ENCODE peak calls at places on chromosomes 4 and X, in eight cellular contexts. N, B, G, C, E, W, P and U are unnamed samples. For H3K9me2 and H3K4me1, the result is how much of the 10 kb centered on the place peaks cover.

GRCh38 chr4:17758459-17758858 is 23.0 kb downstream of the FAM184B start:
- DNase-seq in G (no peak), W (no peak), P (no peak), E (no peak), N (no peak), B (no peak), C (no peak), U (no peak)

GRCh38 chr4:77566148-77566547 is 39.5 kb upstream of the CXCL13 start:
- DNase-seq in N (no peak), P (no peak), E (no peak), B (no peak), W (no peak), C (no peak), G (peak), U (no peak)

GRCh38 chr4:185874516-185875230 is 62.7 kb upstream of the SORBS2 start:
- DNase-seq in B (no peak), W (no peak), P (no peak), E (no peak), C (no peak), G (peak), N (peak), U (no peak)

GRCh38 chr4:120838784-120839183 is 83.7 kb downstream of the PRDM5 start:
- DNase-seq in G (no peak), E (no peak), B (no peak), P (no peak), W (no peak), C (no peak), N (no peak), U (no peak)

GRCh38 chr4:95000076-95000648 is 242.4 kb downstream of the BMPR1B start:
- DNase-seq in C (no peak), N (no peak), W (no peak), P (no peak), E (no peak), G (no peak), B (no peak), U (no peak)

GRCh38 chrX:54447461-54447860 is 7.3 kb downstream of the TSR2 start:
- DNase-seq in C (no peak), E (peak), B (no peak), G (peak), W (peak), N (peak), P (no peak), U (no peak)

GRCh38 chr4:71009091-71009490 is 15.6 kb downstream of the DCK start:
- DNase-seq in N (peak), C (no peak), E (no peak), G (no peak), P (no peak), W (no peak), B (peak), U (no peak)

GRCh38 chr4:132227349-132228165 is 921.5 kb upstream of the PCDH10 start:
- DNase-seq in P (no peak), W (peak), G (peak), N (peak), B (peak), C (peak), E (peak), U (no peak)

GRCh38 chrX:136616987-136617685 is 30.8 kb upstream of the CD40LG start:
- DNase-seq in P (no peak), B (no peak), W (no peak), C (no peak), N (no peak), E (no peak), G (no peak), U (no peak)

GRCh38 chrX:49956313-49956712 is 33.9 kb downstream of the CLCN5 start:
- DNase-seq in B (no peak), C (no peak), E (no peak), G (no peak), N (no peak), W (peak), P (no peak), U (no peak)

GRCh38 chrX:8743126-8743732 is 11.3 kb upstream of the ANOS1 start:
- DNase-seq in E (peak), P (peak), W (peak), C (no peak), N (peak), B (peak), G (peak), U (peak)

DNA sequence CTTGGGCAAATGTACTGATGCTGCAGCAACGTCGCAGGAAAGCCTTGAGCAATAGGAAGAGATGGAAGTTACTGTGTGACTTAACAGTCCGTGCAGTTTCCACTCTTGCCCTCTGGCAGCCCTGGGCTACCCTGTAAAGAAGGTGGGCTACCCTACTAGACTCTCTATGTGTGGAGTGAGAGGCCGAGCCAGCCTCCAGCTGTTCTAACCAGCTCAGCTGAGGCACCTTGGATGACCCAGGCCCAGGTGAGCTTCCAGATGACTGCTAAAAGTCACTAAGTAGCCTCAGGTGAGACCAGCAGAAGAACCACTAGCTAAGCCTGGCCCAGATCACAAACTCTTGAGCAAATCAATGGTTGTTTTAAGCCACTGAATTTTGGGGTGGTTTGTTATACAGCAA is 34.9 kb upstream of the PPP2R2C start:
- DNase-seq in E (no peak), C (no peak), W (no peak), B (no peak), P (no peak), N (no peak), G (no peak), U (no peak)
- H3K9me2 ChIP-seq in E (under half), C (under half), W (under half), B (under half), P (under half), N (under half), G (under half), U (under half)

GRCh38 chrX:15413101-15413500 is 28.9 kb upstream of the VEGFD start:
- DNase-seq in W (no peak), E (no peak), C (no peak), B (no peak), P (no peak), N (no peak), G (no peak), U (no peak)

GRCh38 chrX:15404712-15405111 is 20.5 kb upstream of the VEGFD start:
- DNase-seq in E (peak), C (no peak), B (peak), W (no peak), G (no peak), N (peak), P (no peak), U (no peak)

GRCh38 chrX:15405846-15406245 is 21.6 kb upstream of the VEGFD start:
- DNase-seq in W (no peak), P (no peak), G (no peak), C (no peak), B (no peak), E (peak), N (peak), U (no peak)

GRCh38 chrX:15416133-15416993 is 32.1 kb upstream of the VEGFD start:
- DNase-seq in W (peak), B (no peak), C (no peak), P (no peak), N (peak), E (no peak), G (no peak), U (no peak)

DNA sequence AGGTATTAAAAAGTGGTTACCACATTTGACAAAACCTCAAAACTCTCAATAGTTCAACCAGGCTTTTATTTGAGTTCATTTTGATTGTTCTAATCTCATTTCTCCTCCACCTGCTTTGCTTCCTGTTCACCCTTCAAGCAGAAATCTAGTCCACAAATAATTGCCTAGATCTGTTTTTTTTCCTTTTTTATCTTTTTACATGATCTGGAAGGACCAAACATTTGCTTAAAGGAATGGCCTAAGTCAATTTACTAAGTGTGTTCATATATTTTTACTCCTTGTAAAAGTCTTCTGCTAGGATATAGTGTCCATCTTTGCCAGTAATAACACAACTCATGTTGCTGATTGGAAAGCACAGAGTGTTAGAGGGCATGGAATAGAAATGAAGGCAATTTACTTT is 26.2 kb upstream of the VEGFD start:
- DNase-seq in G (no peak), C (no peak), N (no peak), B (no peak), E (no peak), W (no peak), P (no peak), U (no peak)
- TF ChIP-seq EZH2phosphoT487 in G (no peak), C (no peak), N (no peak), B (no peak), E (no peak), W (no peak), P (no peak), U (no peak)

GRCh38 chr4:163384434-163384833 is 40.7 kb downstream of the NPY5R start:
- DNase-seq in W (no peak), G (no peak), E (no peak), C (no peak), B (no peak), N (no peak), P (no peak), U (peak)

GRCh38 chr4:163384926-163385325 is 41.2 kb downstream of the NPY5R start:
- DNase-seq in C (no peak), P (no peak), N (no peak), E (no peak), G (peak), B (no peak), W (no peak), U (no peak)

GRCh38 chr4:163378661-163379060 is 35.0 kb downstream of the NPY5R start:
- DNase-seq in N (no peak), B (no peak), C (no peak), P (no peak), E (no peak), W (no peak), G (no peak), U (no peak)

GRCh38 chr4:163382178-163382869 is 38.6 kb downstream of the NPY5R start:
- DNase-seq in N (no peak), C (no peak), B (no peak), P (no peak), W (no peak), G (peak), E (no peak), U (no peak)

GRCh38 chr4:163380703-163381102 is 37.0 kb downstream of the NPY5R start:
- DNase-seq in N (no peak), G (no peak), W (no peak), P (no peak), C (no peak), E (peak), B (no peak), U (no peak)
- H3K4me1 ChIP-seq in N (under half), G (under half), W (under half), P (under half), C (under half), E (under half), B (under half), U (under half)

GRCh38 chrX:70038951-70039350 is 10.8 kb downstream of the AWAT2 start:
- DNase-seq in N (peak), W (no peak), B (no peak), E (no peak), C (no peak), G (no peak), P (no peak), U (no peak)

GRCh38 chrX:70042399-70043371 is 7.1 kb downstream of the AWAT2 start:
- DNase-seq in N (peak), B (no peak), C (peak), W (peak), E (no peak), G (peak), P (no peak), U (no peak)

GRCh38 chrX:70041993-70042392 is 7.7 kb downstream of the AWAT2 start:
- DNase-seq in B (no peak), E (no peak), P (no peak), G (no peak), N (no peak), C (no peak), W (no peak), U (no peak)

GRCh38 chrX:70038515-70038914 is 11.2 kb downstream of the AWAT2 start:
- DNase-seq in E (no peak), G (peak), P (no peak), B (no peak), C (no peak), N (no peak), W (no peak), U (no peak)

DNA sequence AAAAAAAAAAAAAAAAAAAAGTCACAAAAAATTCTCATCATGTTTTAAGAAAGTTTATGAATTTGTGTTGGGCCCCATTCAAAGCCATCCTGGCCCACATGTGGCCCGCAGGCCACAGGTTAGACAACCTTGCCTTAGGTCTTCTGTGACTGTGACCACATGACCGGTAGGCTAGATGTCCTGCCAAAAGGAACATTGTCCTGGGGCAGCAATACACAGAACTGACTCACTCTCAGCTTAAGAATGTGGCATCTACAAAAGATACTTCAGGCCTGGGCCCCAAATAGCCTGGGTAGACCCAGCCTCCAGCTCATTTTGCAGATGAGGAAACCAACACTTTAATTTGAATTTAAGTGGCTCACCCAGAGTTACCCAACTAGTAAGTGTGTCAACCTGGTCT is 10.0 kb downstream of the AWAT2 start:
- DNase-seq in G (peak), N (peak), E (no peak), W (no peak), P (no peak), B (no peak), C (no peak), U (no peak)
- H3K9me2 ChIP-seq in G (under half), N (under half), E (under half), W (under half), P (under half), B (under half), C (under half), U (under half)

DNA sequence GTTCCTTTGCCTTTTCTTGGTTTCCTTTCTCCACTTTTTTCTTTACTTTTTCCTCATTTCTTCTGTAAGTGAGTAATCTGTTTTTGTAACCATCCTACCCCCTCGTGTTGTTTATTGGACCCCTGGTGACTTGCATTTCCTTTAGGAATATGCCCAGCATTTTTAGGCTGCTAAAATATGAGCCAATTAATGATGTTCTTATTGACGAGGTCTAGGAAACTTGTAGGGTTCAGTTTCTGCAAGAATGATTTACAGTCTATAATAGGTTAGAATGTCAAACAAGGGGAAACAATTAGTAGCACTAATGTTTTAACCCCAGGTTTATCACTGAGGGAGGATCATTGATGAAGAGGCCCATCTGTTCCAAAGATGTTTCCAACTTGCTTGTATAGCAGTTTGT is 79.0 kb downstream of the CPE start:
- DNase-seq in G (no peak), B (no peak), P (no peak), E (no peak), C (no peak), W (no peak), N (no peak), U (no peak)
- TF ChIP-seq EZH2phosphoT487 in G (no peak), B (no peak), P (no peak), E (no peak), C (no peak), W (no peak), N (no peak), U (no peak)

GRCh38 chr4:184389978-184390518 is 84.3 kb downstream of the IRF2 start:
- DNase-seq in C (no peak), E (no peak), W (peak), G (no peak), B (no peak), N (no peak), P (no peak), U (no peak)
- H3K4me1 ChIP-seq in C (under half), E (under half), W (under half), G (under half), B (under half), N (under half), P (under half), U (under half)

GRCh38 chr4:166017804-166018203 is 144.8 kb downstream of the TLL1 start:
- DNase-seq in C (no peak), W (no peak), E (no peak), P (no peak), N (no peak), G (peak), B (no peak), U (no peak)
- H3K9me2 ChIP-seq in C (under half), W (under half), E (under half), P (under half), N (under half), G (under half), B (under half), U (under half)

GRCh38 chr4:186934841-186935443 is 211.3 kb upstream of the FAT1 start:
- DNase-seq in W (no peak), E (peak), B (no peak), C (no peak), P (peak), N (no peak), G (peak), U (no peak)

GRCh38 chr4:186934255-186934654 is 210.6 kb upstream of the FAT1 start:
- DNase-seq in N (no peak), C (no peak), G (no peak), W (no peak), P (no peak), B (no peak), E (no peak), U (no peak)

GRCh38 chr4:186931519-186931918 is 207.9 kb upstream of the FAT1 start:
- DNase-seq in G (peak), B (no peak), P (no peak), E (no peak), W (no peak), C (no peak), N (peak), U (no peak)

GRCh38 chr4:186932196-186932595 is 208.5 kb upstream of the FAT1 start:
- DNase-seq in E (no peak), P (no peak), C (peak), W (no peak), N (peak), G (no peak), B (no peak), U (no peak)

GRCh38 chr4:186932631-186933150 is 209.0 kb upstream of the FAT1 start:
- DNase-seq in W (no peak), B (no peak), G (peak), E (no peak), P (no peak), C (peak), N (peak), U (no peak)
- TF ChIP-seq EZH2phosphoT487 in W (no peak), B (no peak), G (no peak), E (no peak), P (no peak), C (no peak), N (no peak), U (no peak)

DNA sequence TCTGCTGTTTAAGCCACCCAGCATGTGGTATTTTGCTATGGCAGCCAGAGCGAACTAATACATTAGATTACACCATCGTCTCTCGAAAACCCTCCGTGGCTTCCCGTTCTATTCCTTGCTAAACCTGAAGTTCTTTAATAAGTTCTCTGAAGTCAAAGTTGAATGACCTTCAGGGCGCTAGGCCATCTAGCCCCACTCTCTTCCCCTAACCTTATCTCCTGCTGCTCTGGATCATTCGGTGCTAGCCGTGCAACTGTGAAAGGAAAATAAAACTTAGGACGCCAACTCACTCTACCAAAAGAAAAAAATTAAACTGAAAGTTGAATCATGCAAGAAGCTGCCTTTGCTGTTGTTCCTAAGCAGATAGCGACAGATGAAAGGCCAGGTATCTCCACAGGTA is 40.0 kb downstream of the CHRNA9 start:
- DNase-seq in P (no peak), C (no peak), E (no peak), N (no peak), B (no peak), W (no peak), G (no peak), U (no peak)
- H3K4me1 ChIP-seq in P (under half), C (under half), E (under half), N (under half), B (under half), W (under half), G (under half), U (under half)

GRCh38 chr4:110049951-110050925 is 137.6 kb downstream of the EGF start:
- DNase-seq in C (peak), E (peak), N (peak), P (peak), G (peak), B (peak), W (peak), U (peak)
- H3K9me2 ChIP-seq in C (under half), E (under half), N (under half), P (under half), G (under half), B (under half), W (under half), U (under half)